ENCODE peak calls at places on chromosomes 5 and 9, in four cellular contexts. One of them, this sample, is unnamed.

GRCh38 chr5:132426525-132427138 is 57.1 kb downstream of the SLC22A5 start:
- DNase-seq in NCI-H510A: no peak
- DNase-seq in AG04450: peak; percentile 80
- DNase-seq in neural crest cell: no peak
- DNase-seq in this sample: no peak

GRCh38 chr5:78063495-78063894 is 231.0 kb downstream of the AP3B1 start:
- DNase-seq in NCI-H510A: no peak
- DNase-seq in AG04450: no peak
- DNase-seq in neural crest cell: no peak
- DNase-seq in this sample: no peak

GRCh38 chr9:128081052-128081451 is 13.0 kb downstream of the SLC25A25 start:
- DNase-seq in NCI-H510A: peak; percentile 58
- DNase-seq in AG04450: peak; percentile 96
- DNase-seq in neural crest cell: peak; percentile 43
- DNase-seq in this sample: no peak

GRCh38 chr5:103808464-103809106 is 246.0 kb upstream of the NUDT12 start:
- DNase-seq in NCI-H510A: peak; percentile 11
- DNase-seq in AG04450: peak; percentile 27
- DNase-seq in neural crest cell: peak; percentile 30
- DNase-seq in this sample: peak; percentile 25

GRCh38 chr9:71506821-71507220 is 261.5 kb downstream of the CEMIP2 start:
- DNase-seq in NCI-H510A: no peak
- DNase-seq in AG04450: no peak
- DNase-seq in neural crest cell: no peak
- DNase-seq in this sample: no peak

GRCh38 chr5:77867194-77867691 is 91.1 kb upstream of the TBCA start:
- DNase-seq in NCI-H510A: no peak
- DNase-seq in AG04450: no peak
- DNase-seq in neural crest cell: no peak
- DNase-seq in this sample: no peak

GRCh38 chr5:144201578-144201977 is 30.9 kb downstream of the KCTD16 start:
- DNase-seq in NCI-H510A: no peak
- DNase-seq in AG04450: no peak
- DNase-seq in neural crest cell: no peak
- DNase-seq in this sample: no peak

GRCh38 chr9:83583151-83584014 is 39.6 kb upstream of the IDNK start:
- DNase-seq in NCI-H510A: no peak
- DNase-seq in AG04450: peak; percentile 6
- DNase-seq in neural crest cell: peak; percentile 51
- DNase-seq in this sample: peak; percentile 83

GRCh38 chr5:172048539-172049101 is 42.2 kb upstream of the FBXW11 start:
- DNase-seq in NCI-H510A: no peak
- DNase-seq in AG04450: no peak
- DNase-seq in neural crest cell: no peak
- DNase-seq in this sample: no peak

GRCh38 chr5:19492861-19493260 is 495.1 kb downstream of the CDH18 start:
- DNase-seq in NCI-H510A: no peak
- DNase-seq in AG04450: no peak
- DNase-seq in neural crest cell: no peak
- DNase-seq in this sample: no peak

GRCh38 chr5:66171349-66172344 is 27.5 kb downstream of the SREK1 start:
- DNase-seq in NCI-H510A: no peak
- DNase-seq in AG04450: no peak
- DNase-seq in neural crest cell: no peak
- DNase-seq in this sample: no peak

GRCh38 chr5:19608434-19608833 is 379.6 kb downstream of the CDH18 start:
- DNase-seq in NCI-H510A: no peak
- DNase-seq in AG04450: no peak
- DNase-seq in neural crest cell: no peak
- DNase-seq in this sample: no peak

GRCh38 chr9:112380771-112381181 is 868 bp downstream of the HSDL2 start:
- DNase-seq in NCI-H510A: no peak
- DNase-seq in AG04450: no peak
- DNase-seq in neural crest cell: no peak
- DNase-seq in this sample: no peak

GRCh38 chr5:154603978-154604679 is 126.1 kb upstream of the HAND1 start:
- DNase-seq in NCI-H510A: no peak
- DNase-seq in AG04450: no peak
- DNase-seq in neural crest cell: no peak
- DNase-seq in this sample: no peak

GRCh38 chr5:90338712-90339372 is 70.7 kb downstream of the CETN3 start:
- DNase-seq in NCI-H510A: no peak
- DNase-seq in AG04450: no peak
- DNase-seq in neural crest cell: no peak
- DNase-seq in this sample: no peak

GRCh38 chr9:16873131-16873787 is 2.8 kb upstream of the BNC2 start:
- DNase-seq in NCI-H510A: no peak
- DNase-seq in AG04450: no peak
- DNase-seq in neural crest cell: no peak
- DNase-seq in this sample: no peak

GRCh38 chr5:155416765-155417164 is 403.2 kb downstream of the KIF4B start:
- DNase-seq in NCI-H510A: no peak
- DNase-seq in AG04450: no peak
- DNase-seq in neural crest cell: no peak
- DNase-seq in this sample: no peak

GRCh38 chr5:472076-472655 is 29.2 kb downstream of the EXOC3 start:
- DNase-seq in NCI-H510A: no peak
- DNase-seq in AG04450: no peak
- DNase-seq in neural crest cell: no peak
- DNase-seq in this sample: no peak

GRCh38 chr5:7320641-7321170 is 75.2 kb upstream of the ADCY2 start:
- DNase-seq in NCI-H510A: no peak
- DNase-seq in AG04450: no peak
- DNase-seq in neural crest cell: no peak
- DNase-seq in this sample: no peak

GRCh38 chr5:33008751-33009418 is 297.8 kb downstream of the NPR3 start:
- DNase-seq in NCI-H510A: no peak
- DNase-seq in AG04450: no peak
- DNase-seq in neural crest cell: no peak
- DNase-seq in this sample: peak; percentile 20

GRCh38 chr9:92970467-92970923 is 23.2 kb downstream of the FGD3 start:
- DNase-seq in NCI-H510A: no peak
- DNase-seq in AG04450: no peak
- DNase-seq in neural crest cell: no peak
- DNase-seq in this sample: peak; percentile 92

GRCh38 chr9:108377881-108378280 is 477.9 kb downstream of the ACTL7B start:
- DNase-seq in NCI-H510A: no peak
- DNase-seq in AG04450: no peak
- DNase-seq in neural crest cell: no peak
- DNase-seq in this sample: no peak

GRCh38 chr9:92714787-92715487 is 45.0 kb upstream of the IPPK start:
- DNase-seq in NCI-H510A: no peak
- DNase-seq in AG04450: no peak
- DNase-seq in neural crest cell: no peak
- DNase-seq in this sample: no peak

GRCh38 chr5:111254613-111255012 is 30.4 kb downstream of the CAMK4 start:
- DNase-seq in NCI-H510A: no peak
- DNase-seq in AG04450: no peak
- DNase-seq in neural crest cell: no peak
- DNase-seq in this sample: no peak

GRCh38 chr9:137423001-137423809 is at the start of the genes EXD3 and NOXA1:
- DNase-seq in NCI-H510A: peak; percentile 82
- DNase-seq in AG04450: peak; percentile 71
- DNase-seq in neural crest cell: peak; percentile 93
- DNase-seq in this sample: peak; percentile 87

GRCh38 chr5:105817906-105818305 is 1852.8 kb downstream of the EFNA5 start:
- DNase-seq in NCI-H510A: no peak
- DNase-seq in AG04450: no peak
- DNase-seq in neural crest cell: no peak
- DNase-seq in this sample: no peak

GRCh38 chr5:3344671-3345070 is 251.0 kb upstream of the IRX1 start:
- DNase-seq in NCI-H510A: no peak
- DNase-seq in AG04450: no peak
- DNase-seq in neural crest cell: no peak
- DNase-seq in this sample: no peak

GRCh38 chr9:29397148-29397547 is 1823.9 kb upstream of the C9orf72 start:
- DNase-seq in NCI-H510A: no peak
- DNase-seq in AG04450: no peak
- DNase-seq in neural crest cell: no peak
- DNase-seq in this sample: no peak

This sample was measured in NT2/D1.